ENCODE peak calls at places on chromosomes 5 and 9, in four cellular contexts. L is upper lobe of left lung, K is A549, B is gastrocnemius medialis. U is an unnamed sample.

GRCh38 chr9:121883281-121884056 is 209.6 kb downstream of the TTLL11 start:
- ATAC-seq in L (no peak), K (no peak), B (no peak), U (no peak)

GRCh38 chr9:76004526-76004925 is 114.1 kb downstream of the PCSK5 start:
- ATAC-seq in L (no peak), K (no peak), B (no peak), U (no peak)

GRCh38 chr5:112886975-112887374 is 25.9 kb downstream of the SRP19 start:
- ATAC-seq in L (no peak), K (no peak), B (no peak), U (no peak)

GRCh38 chr9:130922815-130923610 is 16.0 kb downstream of the FIBCD1 start:
- ATAC-seq in L (no peak), K (no peak), B (no peak), U (no peak)

GRCh38 chr5:68350176-68350575 is 134.6 kb downstream of the PIK3R1 start:
- ATAC-seq in L (no peak), K (no peak), B (no peak), U (no peak)

GRCh38 chr9:114587345-114588149 is at the start of gene ATP6V1G1:
- ATAC-seq in L (peak; percentile 99), K (peak; percentile 99), B (peak; percentile 91), U (peak; percentile 99)

GRCh38 chr5:140297283-140297682 is 5.6 kb downstream of the PFDN1 start:
- ATAC-seq in L (no peak), K (no peak), B (no peak), U (no peak)

GRCh38 chr5:14143843-14144585 is 872 bp downstream of the TRIO start:
- ATAC-seq in L (peak; percentile 43), K (peak; percentile 17), B (peak; percentile 4), U (no peak)

GRCh38 chr9:1575939-1576338 is 439.2 kb upstream of the SMARCA2 start:
- ATAC-seq in L (no peak), K (no peak), B (no peak), U (no peak)

GRCh38 chr9:105539452-105539851 is 18.5 kb upstream of the FKTN start:
- ATAC-seq in L (no peak), K (no peak), B (no peak), U (no peak)

GRCh38 chr9:136316271-136316751 is 11.0 kb upstream of the GPSM1 start:
- ATAC-seq in L (no peak), K (no peak), B (no peak), U (no peak)

GRCh38 chr9:93958121-93958874 is 3.1 kb upstream of the BARX1 start:
- ATAC-seq in L (peak; percentile 12), K (no peak), B (no peak), U (no peak)

GRCh38 chr5:143244000-143244736 is 159.3 kb downstream of the NR3C1 start:
- ATAC-seq in L (peak; percentile 91), K (peak; percentile 72), B (peak; percentile 70), U (peak; percentile 92)

GRCh38 chr5:11814373-11814772 is 89.9 kb downstream of the CTNND2 start:
- ATAC-seq in L (no peak), K (no peak), B (no peak), U (no peak)

GRCh38 chr9:80994892-80995291 is 694.5 kb downstream of the TLE1 start:
- ATAC-seq in L (no peak), K (no peak), B (no peak), U (no peak)

GRCh38 chr9:114308361-114308950 is 14.4 kb upstream of the ORM1 start:
- ATAC-seq in L (no peak), K (no peak), B (no peak), U (no peak)

GRCh38 chr5:178350361-178351220 is 118.0 kb upstream of the PHYKPL start:
- ATAC-seq in L (peak; percentile 38), K (no peak), B (no peak), U (no peak)

GRCh38 chr9:124757589-124757988 is 13.5 kb downstream of the NR6A1 start:
- ATAC-seq in L (no peak), K (no peak), B (no peak), U (no peak)
- H3K4me3 ChIP-seq in L (no peak overlapping the region), K (no peak overlapping the region), B (no peak overlapping the region), U (no peak overlapping the region)

GRCh38 chr5:83653669-83654068 is 67.0 kb downstream of the HAPLN1 start:
- ATAC-seq in L (no peak), K (no peak), B (no peak), U (no peak)

GRCh38 chr5:83657807-83658206 is 62.8 kb downstream of the HAPLN1 start:
- ATAC-seq in L (no peak), K (no peak), B (no peak), U (no peak)

DNA sequence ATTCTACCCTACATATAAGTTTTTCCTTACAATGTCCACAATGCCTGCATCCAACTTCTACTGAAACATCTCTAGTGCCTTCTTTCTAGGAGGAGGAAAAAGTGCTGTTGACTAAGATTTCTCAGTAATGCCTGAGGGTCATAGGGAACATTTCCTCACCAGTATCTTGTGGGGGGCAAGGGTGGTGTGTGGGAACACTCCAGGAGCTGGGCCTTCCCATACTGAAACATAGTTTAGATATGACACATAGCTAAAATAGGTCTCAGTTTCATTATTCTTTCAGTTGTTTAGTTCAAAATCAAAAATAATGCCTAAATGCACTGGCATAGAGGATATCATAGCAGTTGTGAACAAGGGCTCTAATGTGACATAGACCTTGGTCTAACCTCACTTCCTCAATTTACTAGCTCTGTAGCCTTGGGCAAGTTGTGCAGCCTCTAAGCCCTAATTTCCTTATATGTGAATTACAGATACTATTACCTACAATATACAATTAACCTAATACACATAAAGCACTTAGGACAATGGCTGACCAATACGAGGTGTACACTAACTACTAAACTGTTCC is 66.1 kb downstream of the HAPLN1 start:
- ATAC-seq in L (no peak), K (no peak), B (no peak), U (no peak)
- TF ChIP-seq POLR2A in L (no peak), K (no peak), B (no peak), U (no peak)

DNA sequence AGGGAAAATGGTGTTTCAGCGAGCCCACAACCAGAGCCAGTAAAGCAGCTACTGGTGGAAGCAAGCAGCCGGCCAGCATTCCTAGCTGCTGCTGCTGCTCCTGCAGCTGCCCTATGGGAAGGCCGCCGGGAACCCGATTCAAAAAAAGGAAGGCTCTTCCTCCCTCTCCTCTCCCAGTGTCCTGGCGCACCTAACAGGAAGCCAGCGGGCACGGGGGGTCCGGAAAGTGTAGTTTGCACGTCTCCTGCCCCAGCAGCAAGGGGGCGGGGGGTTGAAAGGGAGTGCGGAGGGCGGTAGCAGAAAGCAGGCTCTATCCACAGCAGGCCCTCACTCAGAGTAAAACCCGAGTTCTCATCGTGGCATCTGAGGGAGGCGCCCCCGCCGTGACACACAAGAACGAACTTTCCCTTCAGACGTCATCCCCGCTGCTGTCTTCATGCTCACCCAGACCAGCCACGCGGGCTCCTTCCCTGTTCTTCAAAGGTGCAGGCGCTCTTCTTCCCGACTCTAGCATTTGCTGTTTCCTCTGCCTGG is 16.5 kb downstream of the GRXCR2 start:
- ATAC-seq in L (peak; percentile 78), K (no peak), B (peak; percentile 72), U (peak; percentile 80)
- H3K4me3 ChIP-seq in L (no peak overlapping the region), K (no peak overlapping the region), B (peak overlapping the region; percentile 55), U (peak overlapping the region; percentile 19)

GRCh38 chr5:17120209-17120608 is 97.2 kb upstream of the BASP1 start:
- ATAC-seq in L (no peak), K (no peak), B (no peak), U (no peak)

GRCh38 chr5:17121776-17122175 is 95.7 kb upstream of the BASP1 start:
- ATAC-seq in L (no peak), K (no peak), B (no peak), U (no peak)

GRCh38 chr5:17114715-17115599 is 102.5 kb upstream of the BASP1 start:
- ATAC-seq in L (no peak), K (no peak), B (no peak), U (no peak)

GRCh38 chr5:17123010-17123409 is 94.4 kb upstream of the BASP1 start:
- ATAC-seq in L (no peak), K (no peak), B (no peak), U (no peak)

GRCh38 chr5:17118631-17119030 is 98.8 kb upstream of the BASP1 start:
- ATAC-seq in L (peak; percentile 95), K (peak; percentile 98), B (peak; percentile 53), U (peak; percentile 89)
- TF ChIP-seq POLR2A in L (no peak), K (no peak), B (no peak), U (no peak)

GRCh38 chr5:2094616-2094995 is 211.9 kb upstream of the IRX4 start:
- ATAC-seq in L (peak; percentile 85), K (no peak), B (peak; percentile 58), U (peak; percentile 85)
- H3K4me3 ChIP-seq in L (no peak overlapping the region), K (no peak overlapping the region), B (no peak overlapping the region), U (no peak overlapping the region)

GRCh38 chr9:26947736-26948135 is 694 bp upstream of the PLAA start:
- ATAC-seq in L (no peak), K (no peak), B (no peak), U (no peak)

GRCh38 chr9:26945591-26945990 is 1.5 kb downstream of the PLAA start:
- ATAC-seq in L (no peak), K (no peak), B (no peak), U (no peak)

GRCh38 chr9:26949604-26950003 is 2.6 kb upstream of the PLAA start:
- ATAC-seq in L (no peak), K (no peak), B (no peak), U (no peak)

GRCh38 chr9:26950521-26950920 is 3.5 kb upstream of the PLAA start:
- ATAC-seq in L (no peak), K (no peak), B (no peak), U (no peak)

DNA sequence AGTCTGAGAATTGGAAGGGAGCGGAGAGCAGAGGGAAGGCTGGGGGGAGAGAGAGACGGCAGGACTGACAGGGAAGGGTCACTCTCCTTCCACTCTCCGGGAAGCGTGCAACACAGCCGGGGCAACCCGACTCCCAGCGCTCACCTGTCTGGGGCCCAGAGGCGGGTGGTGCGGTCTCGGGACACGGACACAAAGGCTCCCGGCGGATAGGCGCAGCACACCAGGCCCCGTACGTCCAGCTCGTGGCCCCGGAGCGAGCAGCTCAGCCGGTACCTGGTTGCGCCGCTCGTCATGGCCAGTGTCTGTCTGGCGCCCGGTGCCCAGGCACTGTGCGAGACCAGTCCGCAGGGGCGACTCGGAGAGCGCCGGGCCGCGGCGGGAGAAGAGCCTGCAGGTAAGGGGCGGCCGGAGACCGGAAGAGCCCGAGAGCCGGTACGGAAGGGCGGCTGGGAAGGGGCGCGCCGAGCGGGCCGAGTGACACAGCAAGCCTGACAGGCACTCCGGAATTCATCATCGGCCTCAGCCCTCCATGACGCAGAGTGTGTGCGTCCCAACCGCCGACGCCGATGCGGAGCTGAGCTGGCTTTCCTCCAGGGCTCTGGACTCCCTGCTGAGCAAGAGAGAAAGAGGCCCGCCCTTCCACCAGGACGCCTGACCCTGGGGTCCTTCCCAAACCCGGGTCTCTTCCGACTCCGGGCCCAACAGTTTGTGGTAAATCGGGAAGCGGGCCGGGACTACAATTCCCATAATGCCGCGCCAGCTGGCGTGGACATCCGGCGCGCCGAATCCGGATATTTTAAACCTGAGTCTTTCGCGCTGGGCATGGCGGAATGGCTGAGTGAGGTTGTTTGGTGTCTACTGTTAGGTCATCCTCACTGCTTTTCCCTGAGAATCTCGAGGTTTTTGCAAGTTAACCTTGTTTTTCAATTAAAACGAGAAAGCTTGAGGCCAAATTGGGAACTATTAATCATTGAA is at the start of gene PLAA:
- ATAC-seq in L (peak; percentile 100), K (peak; percentile 99), B (peak; percentile 98), U (peak; percentile 99)
- TF ChIP-seq POLR2A in L (peak; percentile 48), K (no peak), B (peak; percentile 79), U (peak; percentile 67)

U was measured in gastroesophageal sphincter.